ENCODE peak calls at places on chromosomes 11 and 22, in ten cellular contexts. One of them, this sample, is unnamed.

GRCh38 chr22:22578702-22579424 is 19.8 kb upstream of the PRAME start:
- DNase-seq in activated naive CD4-positive, alpha-beta T cell treated with Interleukin-2 at 50 U/mL for 16 hours: no peak
- DNase-seq in NB4: peak; percentile 67
- DNase-seq in activated CD4-positive, CD25-positive, alpha-beta regulatory T cell treated with anti-CD3 and anti-CD28 coated beads, Interleukin-2, amount 50 U/mL, for 16 hours: no peak
- DNase-seq in left kidney: peak; percentile 50
- DNase-seq in gastrocnemius medialis: no peak
- DNase-seq in right cardiac atrium: peak; percentile 23
- DNase-seq in fibroblast of villous mesenchyme: peak; percentile 62
- DNase-seq in WTC11: no peak
- DNase-seq in Peyer's patch: no peak
- DNase-seq in this sample: peak; percentile 44

GRCh38 chr11:111358038-111359001 is 20.8 kb downstream of the POU2AF1 start:
- DNase-seq in activated naive CD4-positive, alpha-beta T cell treated with Interleukin-2 at 50 U/mL for 16 hours: no peak
- DNase-seq in NB4: no peak
- DNase-seq in activated CD4-positive, CD25-positive, alpha-beta regulatory T cell treated with anti-CD3 and anti-CD28 coated beads, Interleukin-2, amount 50 U/mL, for 16 hours: no peak
- DNase-seq in left kidney: no peak
- DNase-seq in gastrocnemius medialis: no peak
- DNase-seq in right cardiac atrium: no peak
- DNase-seq in fibroblast of villous mesenchyme: no peak
- DNase-seq in WTC11: no peak
- DNase-seq in Peyer's patch: no peak
- DNase-seq in this sample: no peak

GRCh38 chr11:8733847-8734246 is 51.3 kb downstream of the RPL27A start:
- DNase-seq in activated naive CD4-positive, alpha-beta T cell treated with Interleukin-2 at 50 U/mL for 16 hours: no peak
- DNase-seq in NB4: no peak
- DNase-seq in activated CD4-positive, CD25-positive, alpha-beta regulatory T cell treated with anti-CD3 and anti-CD28 coated beads, Interleukin-2, amount 50 U/mL, for 16 hours: no peak
- DNase-seq in left kidney: no peak
- DNase-seq in gastrocnemius medialis: no peak
- DNase-seq in right cardiac atrium: no peak
- DNase-seq in fibroblast of villous mesenchyme: no peak
- DNase-seq in WTC11: no peak
- DNase-seq in Peyer's patch: no peak
- DNase-seq in this sample: no peak

GRCh38 chr11:12769834-12770345 is 95.7 kb downstream of the TEAD1 start:
- DNase-seq in activated naive CD4-positive, alpha-beta T cell treated with Interleukin-2 at 50 U/mL for 16 hours: no peak
- DNase-seq in NB4: peak; percentile 22
- DNase-seq in activated CD4-positive, CD25-positive, alpha-beta regulatory T cell treated with anti-CD3 and anti-CD28 coated beads, Interleukin-2, amount 50 U/mL, for 16 hours: no peak
- DNase-seq in left kidney: no peak
- DNase-seq in gastrocnemius medialis: no peak
- DNase-seq in right cardiac atrium: no peak
- DNase-seq in fibroblast of villous mesenchyme: peak; percentile 84
- DNase-seq in WTC11: no peak
- DNase-seq in Peyer's patch: no peak
- DNase-seq in this sample: no peak

GRCh38 chr11:86592659-86593451 is 79.6 kb downstream of the ME3 start:
- DNase-seq in activated naive CD4-positive, alpha-beta T cell treated with Interleukin-2 at 50 U/mL for 16 hours: peak; percentile 78
- DNase-seq in NB4: peak; percentile 89
- DNase-seq in activated CD4-positive, CD25-positive, alpha-beta regulatory T cell treated with anti-CD3 and anti-CD28 coated beads, Interleukin-2, amount 50 U/mL, for 16 hours: peak; percentile 53
- DNase-seq in left kidney: peak; percentile 78
- DNase-seq in gastrocnemius medialis: peak; percentile 34
- DNase-seq in right cardiac atrium: no peak
- DNase-seq in fibroblast of villous mesenchyme: peak; percentile 69
- DNase-seq in WTC11: no peak
- DNase-seq in Peyer's patch: peak; percentile 64
- DNase-seq in this sample: no peak

GRCh38 chr11:36253238-36253637 is 36.0 kb downstream of the COMMD9 start:
- DNase-seq in activated naive CD4-positive, alpha-beta T cell treated with Interleukin-2 at 50 U/mL for 16 hours: no peak
- DNase-seq in NB4: no peak
- DNase-seq in activated CD4-positive, CD25-positive, alpha-beta regulatory T cell treated with anti-CD3 and anti-CD28 coated beads, Interleukin-2, amount 50 U/mL, for 16 hours: no peak
- DNase-seq in left kidney: peak; percentile 72
- DNase-seq in gastrocnemius medialis: no peak
- DNase-seq in right cardiac atrium: no peak
- DNase-seq in fibroblast of villous mesenchyme: peak; percentile 53
- DNase-seq in WTC11: no peak
- DNase-seq in Peyer's patch: no peak
- DNase-seq in this sample: no peak

GRCh38 chr11:5275369-5276110 is 5.8 kb upstream of the HBE1 start:
- DNase-seq in activated naive CD4-positive, alpha-beta T cell treated with Interleukin-2 at 50 U/mL for 16 hours: no peak
- DNase-seq in NB4: no peak
- DNase-seq in activated CD4-positive, CD25-positive, alpha-beta regulatory T cell treated with anti-CD3 and anti-CD28 coated beads, Interleukin-2, amount 50 U/mL, for 16 hours: no peak
- DNase-seq in left kidney: no peak
- DNase-seq in gastrocnemius medialis: no peak
- DNase-seq in right cardiac atrium: no peak
- DNase-seq in fibroblast of villous mesenchyme: no peak
- DNase-seq in WTC11: no peak
- DNase-seq in Peyer's patch: no peak
- DNase-seq in this sample: no peak

GRCh38 chr11:77088236-77089003 is 14.2 kb upstream of the OMP start:
- DNase-seq in activated naive CD4-positive, alpha-beta T cell treated with Interleukin-2 at 50 U/mL for 16 hours: no peak
- DNase-seq in NB4: no peak
- DNase-seq in activated CD4-positive, CD25-positive, alpha-beta regulatory T cell treated with anti-CD3 and anti-CD28 coated beads, Interleukin-2, amount 50 U/mL, for 16 hours: no peak
- DNase-seq in left kidney: peak; percentile 82
- DNase-seq in gastrocnemius medialis: no peak
- DNase-seq in right cardiac atrium: peak; percentile 23
- DNase-seq in fibroblast of villous mesenchyme: no peak
- DNase-seq in WTC11: no peak
- DNase-seq in Peyer's patch: peak; percentile 63
- DNase-seq in this sample: peak; percentile 14

GRCh38 chr11:48019230-48019584 is 38.8 kb downstream of the PTPRJ start:
- DNase-seq in activated naive CD4-positive, alpha-beta T cell treated with Interleukin-2 at 50 U/mL for 16 hours: peak; percentile 50
- DNase-seq in NB4: peak; percentile 78
- DNase-seq in activated CD4-positive, CD25-positive, alpha-beta regulatory T cell treated with anti-CD3 and anti-CD28 coated beads, Interleukin-2, amount 50 U/mL, for 16 hours: no peak
- DNase-seq in left kidney: peak; percentile 78
- DNase-seq in gastrocnemius medialis: no peak
- DNase-seq in right cardiac atrium: no peak
- DNase-seq in fibroblast of villous mesenchyme: no peak
- DNase-seq in WTC11: no peak
- DNase-seq in Peyer's patch: no peak
- DNase-seq in this sample: no peak

GRCh38 chr22:50262460-50262911 is 1.0 kb upstream of the MAPK12 start:
- DNase-seq in activated naive CD4-positive, alpha-beta T cell treated with Interleukin-2 at 50 U/mL for 16 hours: no peak
- DNase-seq in NB4: peak; percentile 57
- DNase-seq in activated CD4-positive, CD25-positive, alpha-beta regulatory T cell treated with anti-CD3 and anti-CD28 coated beads, Interleukin-2, amount 50 U/mL, for 16 hours: no peak
- DNase-seq in left kidney: peak; percentile 50
- DNase-seq in gastrocnemius medialis: peak; percentile 93
- DNase-seq in right cardiac atrium: no peak
- DNase-seq in fibroblast of villous mesenchyme: no peak
- DNase-seq in WTC11: no peak
- DNase-seq in Peyer's patch: no peak
- DNase-seq in this sample: no peak

GRCh38 chr11:72924568-72925190 is 110.5 kb downstream of the ATG16L2 start:
- DNase-seq in activated naive CD4-positive, alpha-beta T cell treated with Interleukin-2 at 50 U/mL for 16 hours: no peak
- DNase-seq in NB4: peak; percentile 52
- DNase-seq in activated CD4-positive, CD25-positive, alpha-beta regulatory T cell treated with anti-CD3 and anti-CD28 coated beads, Interleukin-2, amount 50 U/mL, for 16 hours: no peak
- DNase-seq in left kidney: peak; percentile 10
- DNase-seq in gastrocnemius medialis: no peak
- DNase-seq in right cardiac atrium: no peak
- DNase-seq in fibroblast of villous mesenchyme: peak; percentile 72
- DNase-seq in WTC11: no peak
- DNase-seq in Peyer's patch: no peak
- DNase-seq in this sample: no peak

GRCh38 chr11:117070016-117070415 is 28.2 kb downstream of the SIK3 start:
- DNase-seq in activated naive CD4-positive, alpha-beta T cell treated with Interleukin-2 at 50 U/mL for 16 hours: no peak
- DNase-seq in NB4: no peak
- DNase-seq in activated CD4-positive, CD25-positive, alpha-beta regulatory T cell treated with anti-CD3 and anti-CD28 coated beads, Interleukin-2, amount 50 U/mL, for 16 hours: no peak
- DNase-seq in left kidney: no peak
- DNase-seq in gastrocnemius medialis: no peak
- DNase-seq in right cardiac atrium: no peak
- DNase-seq in fibroblast of villous mesenchyme: peak; percentile 45
- DNase-seq in WTC11: no peak
- DNase-seq in Peyer's patch: no peak
- DNase-seq in this sample: no peak

GRCh38 chr11:10866893-10867331 is 9.1 kb upstream of the ZBED5 start:
- DNase-seq in activated naive CD4-positive, alpha-beta T cell treated with Interleukin-2 at 50 U/mL for 16 hours: no peak
- DNase-seq in NB4: peak; percentile 20
- DNase-seq in activated CD4-positive, CD25-positive, alpha-beta regulatory T cell treated with anti-CD3 and anti-CD28 coated beads, Interleukin-2, amount 50 U/mL, for 16 hours: no peak
- DNase-seq in left kidney: no peak
- DNase-seq in gastrocnemius medialis: no peak
- DNase-seq in right cardiac atrium: no peak
- DNase-seq in fibroblast of villous mesenchyme: peak; percentile 92
- DNase-seq in WTC11: no peak
- DNase-seq in Peyer's patch: no peak
- DNase-seq in this sample: no peak

GRCh38 chr22:20268350-20269012 is 363 bp upstream of the RTN4R start:
- DNase-seq in activated naive CD4-positive, alpha-beta T cell treated with Interleukin-2 at 50 U/mL for 16 hours: peak; percentile 61
- DNase-seq in NB4: peak; percentile 74
- DNase-seq in activated CD4-positive, CD25-positive, alpha-beta regulatory T cell treated with anti-CD3 and anti-CD28 coated beads, Interleukin-2, amount 50 U/mL, for 16 hours: no peak
- DNase-seq in left kidney: peak; percentile 88
- DNase-seq in gastrocnemius medialis: peak; percentile 23
- DNase-seq in right cardiac atrium: peak; percentile 87
- DNase-seq in fibroblast of villous mesenchyme: peak; percentile 37
- DNase-seq in WTC11: peak; percentile 73
- DNase-seq in Peyer's patch: peak; percentile 84
- DNase-seq in this sample: peak; percentile 71

GRCh38 chr22:33337524-33337923 is 279.3 kb upstream of the SYN3 start:
- DNase-seq in activated naive CD4-positive, alpha-beta T cell treated with Interleukin-2 at 50 U/mL for 16 hours: no peak
- DNase-seq in NB4: no peak
- DNase-seq in activated CD4-positive, CD25-positive, alpha-beta regulatory T cell treated with anti-CD3 and anti-CD28 coated beads, Interleukin-2, amount 50 U/mL, for 16 hours: no peak
- DNase-seq in left kidney: no peak
- DNase-seq in gastrocnemius medialis: no peak
- DNase-seq in right cardiac atrium: no peak
- DNase-seq in fibroblast of villous mesenchyme: no peak
- DNase-seq in WTC11: no peak
- DNase-seq in Peyer's patch: no peak
- DNase-seq in this sample: no peak

GRCh38 chr22:23820748-23821211 is 18.0 kb downstream of the DERL3 start:
- DNase-seq in activated naive CD4-positive, alpha-beta T cell treated with Interleukin-2 at 50 U/mL for 16 hours: no peak
- DNase-seq in NB4: peak; percentile 47
- DNase-seq in activated CD4-positive, CD25-positive, alpha-beta regulatory T cell treated with anti-CD3 and anti-CD28 coated beads, Interleukin-2, amount 50 U/mL, for 16 hours: no peak
- DNase-seq in left kidney: no peak
- DNase-seq in gastrocnemius medialis: no peak
- DNase-seq in right cardiac atrium: peak; percentile 10
- DNase-seq in fibroblast of villous mesenchyme: no peak
- DNase-seq in WTC11: no peak
- DNase-seq in Peyer's patch: no peak
- DNase-seq in this sample: no peak

GRCh38 chr11:131467645-131468270 is 97.3 kb downstream of the NTM start:
- DNase-seq in activated naive CD4-positive, alpha-beta T cell treated with Interleukin-2 at 50 U/mL for 16 hours: no peak
- DNase-seq in NB4: no peak
- DNase-seq in activated CD4-positive, CD25-positive, alpha-beta regulatory T cell treated with anti-CD3 and anti-CD28 coated beads, Interleukin-2, amount 50 U/mL, for 16 hours: no peak
- DNase-seq in left kidney: peak; percentile 63
- DNase-seq in gastrocnemius medialis: no peak
- DNase-seq in right cardiac atrium: no peak
- DNase-seq in fibroblast of villous mesenchyme: no peak
- DNase-seq in WTC11: no peak
- DNase-seq in Peyer's patch: no peak
- DNase-seq in this sample: no peak

GRCh38 chr11:46914363-46914762 is 4.0 kb downstream of the LRP4 start:
- DNase-seq in activated naive CD4-positive, alpha-beta T cell treated with Interleukin-2 at 50 U/mL for 16 hours: no peak
- DNase-seq in NB4: no peak
- DNase-seq in activated CD4-positive, CD25-positive, alpha-beta regulatory T cell treated with anti-CD3 and anti-CD28 coated beads, Interleukin-2, amount 50 U/mL, for 16 hours: no peak
- DNase-seq in left kidney: peak; percentile 96
- DNase-seq in gastrocnemius medialis: peak; percentile 89
- DNase-seq in right cardiac atrium: no peak
- DNase-seq in fibroblast of villous mesenchyme: no peak
- DNase-seq in WTC11: no peak
- DNase-seq in Peyer's patch: no peak
- DNase-seq in this sample: peak; percentile 46

GRCh38 chr22:29353286-29353685 is 35.1 kb downstream of the AP1B1 start:
- DNase-seq in activated naive CD4-positive, alpha-beta T cell treated with Interleukin-2 at 50 U/mL for 16 hours: no peak
- DNase-seq in NB4: no peak
- DNase-seq in activated CD4-positive, CD25-positive, alpha-beta regulatory T cell treated with anti-CD3 and anti-CD28 coated beads, Interleukin-2, amount 50 U/mL, for 16 hours: no peak
- DNase-seq in left kidney: peak; percentile 60
- DNase-seq in gastrocnemius medialis: no peak
- DNase-seq in right cardiac atrium: no peak
- DNase-seq in fibroblast of villous mesenchyme: no peak
- DNase-seq in WTC11: no peak
- DNase-seq in Peyer's patch: no peak
- DNase-seq in this sample: no peak

GRCh38 chr11:123217897-123218296 is 22.8 kb upstream of the CLMP start:
- DNase-seq in activated naive CD4-positive, alpha-beta T cell treated with Interleukin-2 at 50 U/mL for 16 hours: no peak
- DNase-seq in NB4: no peak
- DNase-seq in activated CD4-positive, CD25-positive, alpha-beta regulatory T cell treated with anti-CD3 and anti-CD28 coated beads, Interleukin-2, amount 50 U/mL, for 16 hours: no peak
- DNase-seq in left kidney: peak; percentile 66
- DNase-seq in gastrocnemius medialis: no peak
- DNase-seq in right cardiac atrium: no peak
- DNase-seq in fibroblast of villous mesenchyme: no peak
- DNase-seq in WTC11: no peak
- DNase-seq in Peyer's patch: no peak
- DNase-seq in this sample: no peak

GRCh38 chr11:72812968-72813739 is 1.1 kb upstream of the ATG16L2 start:
- DNase-seq in activated naive CD4-positive, alpha-beta T cell treated with Interleukin-2 at 50 U/mL for 16 hours: peak; percentile 80
- DNase-seq in NB4: peak; percentile 96
- DNase-seq in activated CD4-positive, CD25-positive, alpha-beta regulatory T cell treated with anti-CD3 and anti-CD28 coated beads, Interleukin-2, amount 50 U/mL, for 16 hours: peak; percentile 47
- DNase-seq in left kidney: peak; percentile 63
- DNase-seq in gastrocnemius medialis: peak; percentile 78
- DNase-seq in right cardiac atrium: no peak
- DNase-seq in fibroblast of villous mesenchyme: peak; percentile 63
- DNase-seq in WTC11: peak; percentile 72
- DNase-seq in Peyer's patch: peak; percentile 63
- DNase-seq in this sample: peak; percentile 70

GRCh38 chr11:128904872-128905344 is 13.8 kb downstream of the KCNJ5 start:
- DNase-seq in activated naive CD4-positive, alpha-beta T cell treated with Interleukin-2 at 50 U/mL for 16 hours: no peak
- DNase-seq in NB4: peak; percentile 91
- DNase-seq in activated CD4-positive, CD25-positive, alpha-beta regulatory T cell treated with anti-CD3 and anti-CD28 coated beads, Interleukin-2, amount 50 U/mL, for 16 hours: no peak
- DNase-seq in left kidney: peak; percentile 73
- DNase-seq in gastrocnemius medialis: no peak
- DNase-seq in right cardiac atrium: peak; percentile 83
- DNase-seq in fibroblast of villous mesenchyme: peak; percentile 77
- DNase-seq in WTC11: no peak
- DNase-seq in Peyer's patch: no peak
- DNase-seq in this sample: peak; percentile 74

GRCh38 chr11:103863497-103863896 is 172.9 kb upstream of the DDI1 start:
- DNase-seq in activated naive CD4-positive, alpha-beta T cell treated with Interleukin-2 at 50 U/mL for 16 hours: no peak
- DNase-seq in NB4: no peak
- DNase-seq in activated CD4-positive, CD25-positive, alpha-beta regulatory T cell treated with anti-CD3 and anti-CD28 coated beads, Interleukin-2, amount 50 U/mL, for 16 hours: no peak
- DNase-seq in left kidney: no peak
- DNase-seq in gastrocnemius medialis: no peak
- DNase-seq in right cardiac atrium: no peak
- DNase-seq in fibroblast of villous mesenchyme: peak; percentile 47
- DNase-seq in WTC11: no peak
- DNase-seq in Peyer's patch: no peak
- DNase-seq in this sample: no peak

GRCh38 chr11:61083601-61084147 is 18.6 kb upstream of the CD5 start:
- DNase-seq in activated naive CD4-positive, alpha-beta T cell treated with Interleukin-2 at 50 U/mL for 16 hours: peak; percentile 66
- DNase-seq in NB4: no peak
- DNase-seq in activated CD4-positive, CD25-positive, alpha-beta regulatory T cell treated with anti-CD3 and anti-CD28 coated beads, Interleukin-2, amount 50 U/mL, for 16 hours: no peak
- DNase-seq in left kidney: no peak
- DNase-seq in gastrocnemius medialis: no peak
- DNase-seq in right cardiac atrium: no peak
- DNase-seq in fibroblast of villous mesenchyme: no peak
- DNase-seq in WTC11: no peak
- DNase-seq in Peyer's patch: no peak
- DNase-seq in this sample: no peak